ENCODE peak calls at places on chromosomes 11 and 22, in eight cellular contexts. One of them, this sample, is unnamed.

GRCh38 chr11:84634309-84634708 is 992.8 kb downstream of the DLG2 start:
- DNase-seq in endothelial cell of umbilical vein: no peak
- DNase-seq in H1: no peak
- DNase-seq in fibroblast of lung: no peak
- DNase-seq in HCT116: no peak
- DNase-seq in mammary epithelial cell: no peak
- DNase-seq in K562: no peak
- DNase-seq in IMR-90: no peak
- DNase-seq in this sample: no peak

GRCh38 chr11:16876840-16877239 is 137.4 kb downstream of the PLEKHA7 start:
- DNase-seq in endothelial cell of umbilical vein: no peak
- DNase-seq in H1: no peak
- DNase-seq in fibroblast of lung: no peak
- DNase-seq in HCT116: no peak
- DNase-seq in mammary epithelial cell: no peak
- DNase-seq in K562: no peak
- DNase-seq in IMR-90: no peak
- DNase-seq in this sample: no peak

GRCh38 chr11:8709002-8709672 is 26.5 kb downstream of the RPL27A start:
- DNase-seq in endothelial cell of umbilical vein: no peak
- DNase-seq in H1: no peak
- DNase-seq in fibroblast of lung: peak; percentile 98
- DNase-seq in HCT116: no peak
- DNase-seq in mammary epithelial cell: no peak
- DNase-seq in K562: no peak
- DNase-seq in IMR-90: peak; percentile 95
- DNase-seq in this sample: peak; percentile 98

GRCh38 chr11:132686827-132687370 is 845.4 kb downstream of the OPCML start:
- DNase-seq in endothelial cell of umbilical vein: peak; percentile 21
- DNase-seq in H1: no peak
- DNase-seq in fibroblast of lung: no peak
- DNase-seq in HCT116: no peak
- DNase-seq in mammary epithelial cell: no peak
- DNase-seq in K562: no peak
- DNase-seq in IMR-90: no peak
- DNase-seq in this sample: no peak

GRCh38 chr11:26806209-26806608 is 84.3 kb upstream of the SLC5A12 start:
- DNase-seq in endothelial cell of umbilical vein: no peak
- DNase-seq in H1: no peak
- DNase-seq in fibroblast of lung: peak; percentile 59
- DNase-seq in HCT116: no peak
- DNase-seq in mammary epithelial cell: peak; percentile 27
- DNase-seq in K562: no peak
- DNase-seq in IMR-90: peak; percentile 22
- DNase-seq in this sample: peak; percentile 55

GRCh38 chr11:6734616-6735015 is 37.2 kb downstream of the OR2AG2 start:
- DNase-seq in endothelial cell of umbilical vein: no peak
- DNase-seq in H1: no peak
- DNase-seq in fibroblast of lung: no peak
- DNase-seq in HCT116: no peak
- DNase-seq in mammary epithelial cell: no peak
- DNase-seq in K562: no peak
- DNase-seq in IMR-90: no peak
- DNase-seq in this sample: no peak

GRCh38 chr11:132228756-132229325 is 858.4 kb downstream of the NTM start:
- DNase-seq in endothelial cell of umbilical vein: no peak
- DNase-seq in H1: no peak
- DNase-seq in fibroblast of lung: peak; percentile 70
- DNase-seq in HCT116: no peak
- DNase-seq in mammary epithelial cell: peak; percentile 21
- DNase-seq in K562: no peak
- DNase-seq in IMR-90: peak; percentile 43
- DNase-seq in this sample: peak; percentile 57

GRCh38 chr11:839875-840617 is 2.3 kb downstream of the POLR2L start:
- DNase-seq in endothelial cell of umbilical vein: no peak
- DNase-seq in H1: no peak
- DNase-seq in fibroblast of lung: no peak
- DNase-seq in HCT116: no peak
- DNase-seq in mammary epithelial cell: no peak
- DNase-seq in K562: peak; percentile 60
- DNase-seq in IMR-90: no peak
- DNase-seq in this sample: no peak

GRCh38 chr22:23695141-23695540 is 4.3 kb downstream of the RGL4 start:
- DNase-seq in endothelial cell of umbilical vein: no peak
- DNase-seq in H1: no peak
- DNase-seq in fibroblast of lung: no peak
- DNase-seq in HCT116: no peak
- DNase-seq in mammary epithelial cell: no peak
- DNase-seq in K562: no peak
- DNase-seq in IMR-90: no peak
- DNase-seq in this sample: no peak
- H3K4me2 ChIP-seq in endothelial cell of umbilical vein: no peak overlapping the region
- H3K4me2 ChIP-seq in H1: no peak overlapping the region
- H3K4me2 ChIP-seq in fibroblast of lung: no peak overlapping the region
- H3K4me2 ChIP-seq in HCT116: no peak overlapping the region
- H3K4me2 ChIP-seq in mammary epithelial cell: no peak overlapping the region
- H3K4me2 ChIP-seq in K562: no peak overlapping the region
- H3K4me2 ChIP-seq in IMR-90: no peak overlapping the region
- H3K4me2 ChIP-seq in this sample: no peak overlapping the region

GRCh38 chr11:47361419-47361818 is 8.9 kb upstream of the MYBPC3 start:
- DNase-seq in endothelial cell of umbilical vein: no peak
- DNase-seq in H1: no peak
- DNase-seq in fibroblast of lung: no peak
- DNase-seq in HCT116: no peak
- DNase-seq in mammary epithelial cell: no peak
- DNase-seq in K562: no peak
- DNase-seq in IMR-90: no peak
- DNase-seq in this sample: no peak
- H3K9ac ChIP-seq in endothelial cell of umbilical vein: no peak overlapping the region
- H3K9ac ChIP-seq in H1: no peak overlapping the region
- H3K9ac ChIP-seq in fibroblast of lung: no peak overlapping the region
- H3K9ac ChIP-seq in HCT116: no peak overlapping the region
- H3K9ac ChIP-seq in mammary epithelial cell: no peak overlapping the region
- H3K9ac ChIP-seq in K562: peak overlapping the region; percentile 4
- H3K9ac ChIP-seq in IMR-90: no peak overlapping the region
- H3K9ac ChIP-seq in this sample: no peak overlapping the region

DNA sequence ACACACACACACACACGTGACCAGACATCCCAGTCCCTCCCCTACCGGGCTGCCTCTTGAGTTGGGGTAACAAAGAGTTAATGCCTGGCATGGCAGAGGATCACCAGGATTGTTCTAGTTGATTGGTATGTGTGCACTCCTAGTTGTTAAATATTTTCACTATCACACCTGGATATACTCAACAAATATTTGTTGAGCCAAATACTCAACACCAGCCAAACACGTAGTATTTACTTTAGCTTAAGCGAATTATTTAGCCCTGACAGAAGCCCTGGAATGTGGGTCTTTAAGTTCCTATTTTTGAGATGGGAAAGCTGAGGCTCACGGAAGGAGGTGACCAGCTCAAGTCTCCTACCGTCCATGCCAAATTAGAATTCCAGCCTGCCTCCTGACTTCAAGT is 10.5 kb downstream of the CD3E start:
- DNase-seq in endothelial cell of umbilical vein: no peak
- DNase-seq in H1: no peak
- DNase-seq in fibroblast of lung: no peak
- DNase-seq in HCT116: no peak
- DNase-seq in mammary epithelial cell: no peak
- DNase-seq in K562: no peak
- DNase-seq in IMR-90: no peak
- DNase-seq in this sample: no peak
- H3K4me2 ChIP-seq in endothelial cell of umbilical vein: no peak overlapping the region
- H3K4me2 ChIP-seq in H1: peak overlapping the region; percentile 69
- H3K4me2 ChIP-seq in fibroblast of lung: peak overlapping the region; percentile 23
- H3K4me2 ChIP-seq in HCT116: no peak overlapping the region
- H3K4me2 ChIP-seq in mammary epithelial cell: no peak overlapping the region
- H3K4me2 ChIP-seq in K562: no peak overlapping the region
- H3K4me2 ChIP-seq in IMR-90: no peak overlapping the region
- H3K4me2 ChIP-seq in this sample: no peak overlapping the region

GRCh38 chr11:73950869-73951710 is at the start of gene DNAJB13:
- DNase-seq in endothelial cell of umbilical vein: peak; percentile 46
- DNase-seq in H1: peak; percentile 86
- DNase-seq in fibroblast of lung: peak; percentile 49
- DNase-seq in HCT116: peak; percentile 38
- DNase-seq in mammary epithelial cell: peak; percentile 43
- DNase-seq in K562: peak; percentile 79
- DNase-seq in IMR-90: peak; percentile 60
- DNase-seq in this sample: peak; percentile 41
- H3K9ac ChIP-seq in endothelial cell of umbilical vein: no peak within 1 kb of the TSS
- H3K9ac ChIP-seq in H1: no peak within 1 kb of the TSS
- H3K9ac ChIP-seq in fibroblast of lung: no peak within 1 kb of the TSS
- H3K9ac ChIP-seq in HCT116: no peak within 1 kb of the TSS
- H3K9ac ChIP-seq in mammary epithelial cell: no peak within 1 kb of the TSS
- H3K9ac ChIP-seq in K562: no peak within 1 kb of the TSS
- H3K9ac ChIP-seq in IMR-90: no peak within 1 kb of the TSS
- H3K9ac ChIP-seq in this sample: no peak within 1 kb of the TSS

GRCh38 chr11:83612891-83613766 is 327.0 kb upstream of the CCDC90B start:
- DNase-seq in endothelial cell of umbilical vein: no peak
- DNase-seq in H1: peak; percentile 60
- DNase-seq in fibroblast of lung: no peak
- DNase-seq in HCT116: no peak
- DNase-seq in mammary epithelial cell: no peak
- DNase-seq in K562: no peak
- DNase-seq in IMR-90: no peak
- DNase-seq in this sample: no peak
- H3K4me2 ChIP-seq in endothelial cell of umbilical vein: no peak overlapping the region
- H3K4me2 ChIP-seq in H1: no peak overlapping the region
- H3K4me2 ChIP-seq in fibroblast of lung: no peak overlapping the region
- H3K4me2 ChIP-seq in HCT116: no peak overlapping the region
- H3K4me2 ChIP-seq in mammary epithelial cell: no peak overlapping the region
- H3K4me2 ChIP-seq in K562: no peak overlapping the region
- H3K4me2 ChIP-seq in IMR-90: no peak overlapping the region
- H3K4me2 ChIP-seq in this sample: no peak overlapping the region

GRCh38 chr11:48003926-48004325 is 23.6 kb downstream of the PTPRJ start:
- DNase-seq in endothelial cell of umbilical vein: no peak
- DNase-seq in H1: no peak
- DNase-seq in fibroblast of lung: no peak
- DNase-seq in HCT116: no peak
- DNase-seq in mammary epithelial cell: no peak
- DNase-seq in K562: no peak
- DNase-seq in IMR-90: no peak
- DNase-seq in this sample: no peak

GRCh38 chr11:48004456-48004855 is 24.1 kb downstream of the PTPRJ start:
- DNase-seq in endothelial cell of umbilical vein: no peak
- DNase-seq in H1: no peak
- DNase-seq in fibroblast of lung: no peak
- DNase-seq in HCT116: no peak
- DNase-seq in mammary epithelial cell: no peak
- DNase-seq in K562: no peak
- DNase-seq in IMR-90: no peak
- DNase-seq in this sample: no peak

GRCh38 chr11:48005878-48006277 is 25.5 kb downstream of the PTPRJ start:
- DNase-seq in endothelial cell of umbilical vein: no peak
- DNase-seq in H1: no peak
- DNase-seq in fibroblast of lung: no peak
- DNase-seq in HCT116: no peak
- DNase-seq in mammary epithelial cell: no peak
- DNase-seq in K562: no peak
- DNase-seq in IMR-90: no peak
- DNase-seq in this sample: no peak

GRCh38 chr11:48006301-48006992 is 26.1 kb downstream of the PTPRJ start:
- DNase-seq in endothelial cell of umbilical vein: peak; percentile 37
- DNase-seq in H1: no peak
- DNase-seq in fibroblast of lung: peak; percentile 82
- DNase-seq in HCT116: no peak
- DNase-seq in mammary epithelial cell: peak; percentile 65
- DNase-seq in K562: peak; percentile 64
- DNase-seq in IMR-90: peak; percentile 79
- DNase-seq in this sample: peak; percentile 78

DNA sequence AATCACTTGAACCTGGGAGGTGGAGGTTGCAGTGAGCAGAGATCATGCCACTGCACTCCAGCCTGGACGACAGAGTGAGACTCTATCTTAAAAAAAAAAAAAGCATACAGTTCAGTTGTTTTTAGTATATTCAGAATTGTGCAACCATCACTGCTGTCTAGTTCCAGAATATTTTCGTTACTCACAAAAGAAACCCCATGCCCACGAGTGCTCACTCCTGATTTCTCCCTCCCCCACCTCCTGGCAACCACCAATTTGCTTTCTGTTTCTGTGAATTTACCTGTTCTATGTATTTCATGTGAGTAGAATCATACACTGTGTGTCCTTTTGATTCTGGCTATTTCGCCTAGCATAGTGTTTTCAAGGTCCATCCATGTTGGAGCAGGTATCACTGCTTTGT is 24.8 kb downstream of the PTPRJ start:
- DNase-seq in endothelial cell of umbilical vein: no peak
- DNase-seq in H1: no peak
- DNase-seq in fibroblast of lung: no peak
- DNase-seq in HCT116: no peak
- DNase-seq in mammary epithelial cell: no peak
- DNase-seq in K562: no peak
- DNase-seq in IMR-90: no peak
- DNase-seq in this sample: no peak
- H3K9ac ChIP-seq in endothelial cell of umbilical vein: no peak overlapping the region
- H3K9ac ChIP-seq in H1: no peak overlapping the region
- H3K9ac ChIP-seq in fibroblast of lung: no peak overlapping the region
- H3K9ac ChIP-seq in HCT116: no peak overlapping the region
- H3K9ac ChIP-seq in mammary epithelial cell: no peak overlapping the region
- H3K9ac ChIP-seq in K562: no peak overlapping the region
- H3K9ac ChIP-seq in IMR-90: no peak overlapping the region
- H3K9ac ChIP-seq in this sample: peak overlapping the region; percentile 5

GRCh38 chr11:119531623-119532022 is 108.7 kb upstream of the THY1 start:
- DNase-seq in endothelial cell of umbilical vein: no peak
- DNase-seq in H1: no peak
- DNase-seq in fibroblast of lung: no peak
- DNase-seq in HCT116: no peak
- DNase-seq in mammary epithelial cell: no peak
- DNase-seq in K562: no peak
- DNase-seq in IMR-90: no peak
- DNase-seq in this sample: no peak
- H3K4me2 ChIP-seq in endothelial cell of umbilical vein: no peak overlapping the region
- H3K4me2 ChIP-seq in H1: no peak overlapping the region
- H3K4me2 ChIP-seq in fibroblast of lung: no peak overlapping the region
- H3K4me2 ChIP-seq in HCT116: no peak overlapping the region
- H3K4me2 ChIP-seq in mammary epithelial cell: no peak overlapping the region
- H3K4me2 ChIP-seq in K562: no peak overlapping the region
- H3K4me2 ChIP-seq in IMR-90: no peak overlapping the region
- H3K4me2 ChIP-seq in this sample: no peak overlapping the region

DNA sequence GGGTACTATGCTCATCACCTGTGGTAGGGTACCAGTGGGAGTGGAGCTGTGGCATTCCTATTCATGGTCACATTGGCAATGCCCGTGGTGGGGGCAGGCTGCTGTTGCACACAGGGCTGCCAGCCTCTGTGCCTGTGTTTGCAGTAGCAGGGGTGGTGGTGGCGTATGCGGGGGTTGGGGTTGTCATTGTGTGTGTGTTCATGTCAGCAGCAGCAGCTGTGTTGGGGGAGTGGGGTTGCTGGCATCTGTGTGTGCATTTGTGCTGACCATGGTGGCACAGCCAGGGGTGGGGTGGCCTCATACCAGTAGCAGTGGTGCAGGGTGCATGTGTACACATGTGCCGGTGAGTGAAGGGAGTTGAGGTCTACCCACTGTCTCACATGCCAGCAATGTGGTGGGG is 34.4 kb downstream of the TMEM225 start:
- DNase-seq in endothelial cell of umbilical vein: no peak
- DNase-seq in H1: no peak
- DNase-seq in fibroblast of lung: no peak
- DNase-seq in HCT116: no peak
- DNase-seq in mammary epithelial cell: no peak
- DNase-seq in K562: no peak
- DNase-seq in IMR-90: no peak
- DNase-seq in this sample: no peak
- H3K9ac ChIP-seq in endothelial cell of umbilical vein: no peak overlapping the region
- H3K9ac ChIP-seq in H1: no peak overlapping the region
- H3K9ac ChIP-seq in fibroblast of lung: no peak overlapping the region
- H3K9ac ChIP-seq in HCT116: no peak overlapping the region
- H3K9ac ChIP-seq in mammary epithelial cell: no peak overlapping the region
- H3K9ac ChIP-seq in K562: no peak overlapping the region
- H3K9ac ChIP-seq in IMR-90: no peak overlapping the region
- H3K9ac ChIP-seq in this sample: no peak overlapping the region